ENCODE peak calls at places on chromosomes 13 and 19, in nine cellular contexts. X is GM10248, A is brain microvascular endothelial cell, O is astrocyte of the spinal cord, J is tibial nerve, T is foreskin fibroblast, W is neural progenitor cell, G is psoas muscle, D is WERI-Rb-1. Z is an unnamed sample.
A peak's percentile ranks its signal among the peaks of the same experiment; 100 is the strongest.

GRCh38 chr13:33483471-33483870 is 197.9 kb upstream of the STARD13 start:
- DNase-seq in X (no peak), A (no peak), O (no peak), J (no peak), T (peak; percentile 52), W (no peak), G (no peak), D (no peak), Z (no peak)

GRCh38 chr19:22601906-22602630 is 32.1 kb upstream of the ZNF492 start:
- DNase-seq in X (no peak), A (no peak), O (no peak), J (no peak), T (no peak), W (no peak), G (no peak), D (no peak), Z (no peak)

GRCh38 chr13:50241479-50241878 is 226.2 kb downstream of the KCNRG start:
- DNase-seq in X (no peak), A (peak; percentile 62), O (peak; percentile 11), J (no peak), T (peak; percentile 35), W (no peak), G (no peak), D (no peak), Z (no peak)

GRCh38 chr13:62781866-62782265 is 1366.2 kb upstream of the PCDH20 start:
- DNase-seq in X (no peak), A (no peak), O (no peak), J (no peak), T (no peak), W (no peak), G (no peak), D (no peak), Z (no peak)

GRCh38 chr19:38727306-38727867 is 16.9 kb downstream of the CAPN12 start:
- DNase-seq in X (no peak), A (no peak), O (no peak), J (no peak), T (no peak), W (no peak), G (no peak), D (no peak), Z (no peak)

GRCh38 chr13:26816876-26817275 is 56.3 kb upstream of the GPR12 start:
- DNase-seq in X (no peak), A (no peak), O (no peak), J (no peak), T (no peak), W (no peak), G (no peak), D (no peak), Z (no peak)

GRCh38 chr19:13554506-13555235 is 48.4 kb upstream of the CACNA1A start:
- DNase-seq in X (no peak), A (no peak), O (no peak), J (no peak), T (no peak), W (no peak), G (no peak), D (no peak), Z (no peak)

GRCh38 chr19:1177322-1178114 is 3.5 kb upstream of the SBNO2 start:
- DNase-seq in X (no peak), A (peak; percentile 91), O (peak; percentile 93), J (no peak), T (peak; percentile 97), W (no peak), G (peak; percentile 58), D (no peak), Z (no peak)

GRCh38 chr13:60720590-60720989 is 323.6 kb downstream of the TDRD3 start:
- DNase-seq in X (no peak), A (no peak), O (no peak), J (no peak), T (no peak), W (no peak), G (no peak), D (no peak), Z (no peak)

GRCh38 chr19:3343619-3344502 is 22.5 kb upstream of the NFIC start:
- DNase-seq in X (peak; percentile 64), A (peak; percentile 65), O (peak; percentile 70), J (peak; percentile 83), T (peak; percentile 93), W (no peak), G (peak; percentile 91), D (peak; percentile 31), Z (no peak)

GRCh38 chr19:36255316-36255715 is 40.4 kb downstream of the ZNF146 start:
- DNase-seq in X (no peak), A (no peak), O (no peak), J (no peak), T (no peak), W (no peak), G (no peak), D (no peak), Z (no peak)

GRCh38 chr13:23639672-23640275 is 69.6 kb downstream of the TNFRSF19 start:
- DNase-seq in X (no peak), A (no peak), O (no peak), J (no peak), T (no peak), W (no peak), G (no peak), D (no peak), Z (no peak)

GRCh38 chr19:33767898-33768413 is 28.7 kb upstream of the KCTD15 start:
- DNase-seq in X (no peak), A (no peak), O (peak; percentile 16), J (no peak), T (peak; percentile 35), W (peak; percentile 92), G (no peak), D (no peak), Z (no peak)

GRCh38 chr19:31348416-31349159 is 648 bp downstream of the TSHZ3 start:
- DNase-seq in X (no peak), A (no peak), O (peak; percentile 51), J (no peak), T (peak; percentile 66), W (peak; percentile 39), G (no peak), D (peak; percentile 28), Z (peak; percentile 51)

GRCh38 chr13:94886191-94886590 is 173.8 kb upstream of the SOX21 start:
- DNase-seq in X (no peak), A (peak; percentile 77), O (peak; percentile 9), J (no peak), T (peak; percentile 1), W (peak; percentile 5), G (no peak), D (no peak), Z (no peak)

GRCh38 chr13:27968316-27969072 is 621 bp downstream of the CDX2 start:
- DNase-seq in X (peak; percentile 18), A (no peak), O (no peak), J (no peak), T (no peak), W (peak; percentile 77), G (no peak), D (no peak), Z (peak; percentile 61)
- TF ChIP-seq CTCF in X (no peak), A (no peak), O (no peak), J (no peak), T (no peak), W (peak; percentile 32), G (no peak), D (no peak), Z (no peak)

GRCh38 chr19:51396175-51396574 is 5.8 kb upstream of the C19orf84 start:
- DNase-seq in X (no peak), A (no peak), O (no peak), J (no peak), T (no peak), W (no peak), G (no peak), D (no peak), Z (no peak)

GRCh38 chr19:51391073-51391611 is 751 bp upstream of the C19orf84 start:
- DNase-seq in X (no peak), A (no peak), O (no peak), J (no peak), T (no peak), W (no peak), G (no peak), D (no peak), Z (no peak)

GRCh38 chr19:51398096-51398704 is 7.8 kb upstream of the C19orf84 start:
- DNase-seq in X (no peak), A (no peak), O (no peak), J (no peak), T (peak; percentile 50), W (peak; percentile 48), G (no peak), D (peak; percentile 20), Z (no peak)

GRCh38 chr19:51389143-51389542 is 1.2 kb downstream of the C19orf84 start:
- DNase-seq in X (no peak), A (no peak), O (no peak), J (no peak), T (no peak), W (no peak), G (no peak), D (no peak), Z (no peak)

DNA sequence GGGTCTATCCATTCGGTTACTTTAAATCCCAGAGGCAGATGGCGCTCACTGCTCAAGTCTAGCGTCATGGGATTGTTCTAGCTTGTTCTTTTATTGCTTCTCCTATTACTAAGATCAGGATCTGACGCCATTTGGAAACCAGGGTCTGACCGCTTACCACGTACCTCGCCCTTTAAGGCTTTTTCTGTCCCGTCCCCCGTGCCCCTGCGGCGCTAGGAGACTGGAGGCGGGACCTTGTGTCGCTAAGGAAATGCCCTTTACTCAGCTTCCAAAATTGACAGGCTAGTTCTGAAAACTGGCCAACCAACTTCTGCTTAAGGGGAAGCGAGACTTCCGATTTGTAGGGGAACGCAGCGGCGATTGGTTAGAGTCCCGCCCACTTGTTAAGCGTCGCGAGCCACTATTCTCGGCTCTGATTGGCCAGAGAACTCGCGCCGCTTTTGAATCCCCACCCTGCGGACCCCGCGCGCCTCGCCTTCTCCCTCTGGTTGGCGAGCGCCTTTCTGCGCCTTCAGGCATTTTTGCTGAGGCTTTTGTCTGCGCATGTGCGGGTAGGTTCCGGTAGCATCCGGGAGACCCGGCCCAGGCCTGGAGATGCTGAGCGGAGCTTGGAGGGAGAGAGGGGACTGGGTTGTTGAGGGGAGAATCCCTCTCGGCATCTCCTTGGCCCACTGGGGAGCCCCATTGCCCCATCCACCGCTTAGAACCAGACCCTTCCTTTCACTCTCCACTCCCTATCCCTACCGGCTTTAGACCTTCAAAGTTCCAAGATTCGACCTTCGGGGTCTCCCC is 3.9 kb upstream of the C19orf84 start:
- DNase-seq in X (peak; percentile 94), A (peak; percentile 98), O (peak; percentile 99), J (peak; percentile 73), T (peak; percentile 99), W (peak; percentile 100), G (peak; percentile 92), D (peak; percentile 97), Z (peak; percentile 91)
- TF ChIP-seq CTCF in X (peak; percentile 4), A (peak; percentile 28), O (no peak), J (peak; percentile 4), T (peak; percentile 13), W (no peak), G (peak; percentile 7), D (no peak), Z (no peak)

DNA sequence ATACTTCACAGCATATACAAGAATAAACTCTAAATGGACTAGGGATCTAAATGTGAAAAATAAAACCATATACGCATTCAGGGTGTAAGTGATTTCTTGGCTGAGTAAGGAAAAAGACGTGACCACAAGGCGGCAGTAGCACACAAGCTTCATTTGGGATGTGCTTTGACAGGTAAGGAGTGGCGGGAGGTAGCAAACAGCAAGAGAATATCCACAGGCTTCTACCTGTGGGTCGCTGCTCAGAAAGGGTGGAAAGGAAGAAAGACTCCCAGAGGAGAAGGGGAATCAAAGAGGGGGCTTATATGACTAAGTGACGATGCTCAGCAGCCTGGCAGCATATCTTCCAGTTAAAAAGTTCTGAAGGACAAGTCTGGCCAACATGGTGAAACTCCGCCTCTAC is 2.5 kb upstream of the ZNF121 start:
- DNase-seq in X (peak; percentile 41), A (peak; percentile 54), O (peak; percentile 65), J (no peak), T (peak; percentile 78), W (peak; percentile 81), G (no peak), D (peak; percentile 83), Z (peak; percentile 74)
- TF ChIP-seq CTCF in X (peak; percentile 69), A (peak; percentile 80), O (peak; percentile 72), J (no peak), T (peak; percentile 68), W (peak; percentile 73), G (peak; percentile 41), D (peak; percentile 77), Z (peak; percentile 67)

GRCh38 chr13:36130168-36130541 is 1.0 kb downstream of the DCLK1 start:
- DNase-seq in X (no peak), A (no peak), O (no peak), J (no peak), T (no peak), W (no peak), G (no peak), D (no peak), Z (peak; percentile 16)
- TF ChIP-seq CTCF in X (no peak), A (no peak), O (no peak), J (no peak), T (no peak), W (no peak), G (no peak), D (no peak), Z (no peak)